ENCODE peak calls at places on chromosomes 2 and 18, in five cellular contexts. P is fibroblast of mammary gland, T is lower lobe of right lung, F is thyroid gland, H is RWPE1. R is an unnamed sample.

GRCh38 chr2:172806426-172807008 is 70.9 kb downstream of the RAPGEF4 start:
- DNase-seq in H (peak), T (no peak), F (no peak), P (peak), R (peak)

GRCh38 chr2:36359006-36359580 is 3.5 kb downstream of the CRIM1 start:
- DNase-seq in P (peak), F (no peak), H (no peak), T (no peak), R (no peak)

GRCh38 chr2:128310761-128311160 is 7.9 kb downstream of the HS6ST1 start:
- DNase-seq in H (no peak), P (no peak), T (peak), F (no peak), R (no peak)

GRCh38 chr2:135096665-135097446 is 44.8 kb downstream of the RAB3GAP1 start:
- DNase-seq in H (no peak), T (no peak), F (no peak), P (no peak), R (no peak)

GRCh38 chr2:171702781-171703556 is 15.7 kb downstream of the DYNC1I2 start:
- DNase-seq in F (no peak), T (no peak), P (peak), H (no peak), R (no peak)

GRCh38 chr2:63399171-63399570 is 189.1 kb downstream of the WDPCP start:
- DNase-seq in P (no peak), T (no peak), H (no peak), F (no peak), R (no peak)

GRCh38 chr2:48540237-48540935 is 10.4 kb downstream of the STON1 start:
- DNase-seq in F (no peak), P (no peak), H (no peak), T (no peak), R (no peak)

GRCh38 chr2:221943078-221943810 is 355.6 kb downstream of the PAX3 start:
- DNase-seq in T (no peak), H (peak), F (peak), P (peak), R (no peak)

GRCh38 chr2:240989451-240990265 is 8.8 kb upstream of the SNED1 start:
- DNase-seq in H (no peak), P (peak), F (no peak), T (peak), R (peak)

GRCh38 chr2:11073251-11073650 is 82.0 kb upstream of the SLC66A3 start:
- DNase-seq in T (no peak), F (peak), H (no peak), P (peak), R (peak)

GRCh38 chr2:157363612-157364101 is 38.0 kb upstream of the ERMN start:
- DNase-seq in H (no peak), T (no peak), F (no peak), P (peak), R (no peak)

GRCh38 chr18:45370190-45371010 is 244.9 kb upstream of the SLC14A2 start:
- DNase-seq in P (peak), H (no peak), T (no peak), F (no peak), R (no peak)

GRCh38 chr2:157221394-157221988 is 36.0 kb upstream of the GALNT5 start:
- DNase-seq in P (peak), H (no peak), T (no peak), F (no peak), R (no peak)

GRCh38 chr2:45814528-45814927 is 163.1 kb downstream of the PRKCE start:
- DNase-seq in P (peak), F (no peak), H (no peak), T (no peak), R (no peak)

GRCh38 chr18:78969574-78970315 is 9.9 kb upstream of the SALL3 start:
- DNase-seq in T (no peak), P (no peak), H (no peak), F (no peak), R (no peak)

GRCh38 chr2:201786471-201786870 is 5.7 kb upstream of the ALS2 start:
- DNase-seq in H (no peak), T (no peak), P (no peak), F (no peak), R (no peak)

GRCh38 chr2:1010373-1011017 is 59.8 kb downstream of the SNTG2 start:
- DNase-seq in F (peak), P (no peak), T (no peak), H (no peak), R (peak)

GRCh38 chr2:98444436-98445166 is at the start of gene INPP4A:
- DNase-seq in T (peak), F (peak), P (peak), H (peak), R (peak)

GRCh38 chr2:15649556-15650255 is 58.0 kb downstream of the DDX1 start:
- DNase-seq in H (no peak), F (peak), P (no peak), T (no peak), R (no peak)

GRCh38 chr2:143399679-143400078 is 270.5 kb downstream of the ARHGAP15 start:
- DNase-seq in H (peak), T (no peak), P (peak), F (no peak), R (no peak)

GRCh38 chr2:112147796-112148195 is 9.6 kb downstream of the FBLN7 start:
- DNase-seq in H (no peak), F (no peak), P (peak), T (no peak), R (no peak)

GRCh38 chr18:63730788-63731187 is 28.0 kb downstream of the SERPINB11 start:
- DNase-seq in P (no peak), H (peak), F (peak), T (no peak), R (no peak)

GRCh38 chr2:126643972-126644371 is 12.0 kb upstream of the GYPC start:
- DNase-seq in P (no peak), F (no peak), H (no peak), T (no peak), R (no peak)

GRCh38 chr2:25401307-25402021 is 59.7 kb upstream of the DNMT3A start:
- DNase-seq in H (no peak), P (no peak), F (no peak), T (no peak), R (no peak)

GRCh38 chr2:55985406-55985805 is 61.8 kb upstream of the EFEMP1 start:
- DNase-seq in T (no peak), F (no peak), P (no peak), H (no peak), R (no peak)

GRCh38 chr2:27690052-27690451 is 26.4 kb downstream of the SLC4A1AP start:
- DNase-seq in P (no peak), T (no peak), H (no peak), F (no peak), R (no peak)

GRCh38 chr18:9736942-9737813 is 29.1 kb downstream of the RAB31 start:
- DNase-seq in P (peak), F (no peak), H (no peak), T (no peak), R (peak)

GRCh38 chr2:40260437-40260836 is 191.5 kb downstream of the SLC8A1 start:
- DNase-seq in H (no peak), F (no peak), T (no peak), P (peak), R (no peak)

GRCh38 chr2:174840436-174840835 is 76.2 kb upstream of the CHRNA1 start:
- DNase-seq in H (no peak), F (no peak), T (no peak), P (peak), R (no peak)

GRCh38 chr2:28654981-28655322 is 96.7 kb upstream of the PPP1CB start:
- DNase-seq in H (no peak), P (no peak), T (no peak), F (no peak), R (no peak)

GRCh38 chr2:26459991-26460612 is 17.8 kb downstream of the OTOF start:
- DNase-seq in P (no peak), F (no peak), T (peak), H (no peak), R (no peak)
- TF ChIP-seq CTCF in P (no peak), F (no peak), T (no peak), H (no peak), R (no peak)

DNA sequence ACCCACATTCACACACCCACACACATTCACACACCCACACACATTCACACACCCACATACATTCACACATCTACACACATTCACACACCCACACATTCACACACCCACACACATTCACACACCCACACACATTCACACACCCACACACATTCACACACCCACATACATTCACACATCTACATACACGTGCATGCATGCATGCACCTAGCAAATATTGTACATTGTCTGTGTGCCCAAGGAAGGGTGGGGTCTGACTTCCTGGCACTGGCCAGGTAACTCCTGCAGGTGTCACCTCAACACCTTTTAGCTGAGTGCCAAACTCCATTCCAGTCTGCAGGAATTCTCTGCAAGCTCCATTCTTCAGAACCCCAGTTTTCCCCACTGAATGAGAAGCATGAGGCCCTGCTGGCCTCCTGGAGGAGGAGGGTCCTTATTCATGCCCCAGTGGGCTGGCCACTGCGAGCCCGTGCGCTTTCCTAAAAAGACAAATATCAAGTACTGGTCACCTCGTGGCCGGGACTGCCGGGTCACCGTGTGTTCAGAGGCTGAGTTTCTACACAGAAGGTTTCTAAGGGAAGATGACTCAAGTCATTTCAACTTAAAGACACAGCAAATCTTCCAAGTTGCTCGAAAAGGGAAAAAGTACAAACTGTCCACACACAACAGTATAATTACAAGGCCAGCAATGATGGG is 131.5 kb downstream of the HDAC4 start:
- DNase-seq in F (peak), P (no peak), T (no peak), H (no peak), R (no peak)
- TF ChIP-seq CTCF in F (no peak), P (no peak), T (no peak), H (no peak), R (no peak)

GRCh38 chr2:53315170-53315569 is 452.4 kb upstream of the CHAC2 start:
- DNase-seq in P (no peak), T (no peak), H (no peak), F (no peak), R (no peak)

GRCh38 chr2:53312721-53313120 is 454.9 kb upstream of the CHAC2 start:
- DNase-seq in F (no peak), P (no peak), T (no peak), H (no peak), R (no peak)

GRCh38 chr2:53312181-53312580 is 455.4 kb upstream of the CHAC2 start:
- DNase-seq in F (no peak), T (no peak), H (no peak), P (no peak), R (no peak)

GRCh38 chr2:53314718-53315117 is 452.9 kb upstream of the CHAC2 start:
- DNase-seq in F (no peak), P (no peak), H (no peak), T (no peak), R (no peak)

GRCh38 chr2:53317863-53318262 is 449.7 kb upstream of the CHAC2 start:
- DNase-seq in T (no peak), F (no peak), P (peak), H (peak), R (no peak)
- TF ChIP-seq CTCF in T (no peak), F (no peak), P (no peak), H (no peak), R (no peak)

DNA sequence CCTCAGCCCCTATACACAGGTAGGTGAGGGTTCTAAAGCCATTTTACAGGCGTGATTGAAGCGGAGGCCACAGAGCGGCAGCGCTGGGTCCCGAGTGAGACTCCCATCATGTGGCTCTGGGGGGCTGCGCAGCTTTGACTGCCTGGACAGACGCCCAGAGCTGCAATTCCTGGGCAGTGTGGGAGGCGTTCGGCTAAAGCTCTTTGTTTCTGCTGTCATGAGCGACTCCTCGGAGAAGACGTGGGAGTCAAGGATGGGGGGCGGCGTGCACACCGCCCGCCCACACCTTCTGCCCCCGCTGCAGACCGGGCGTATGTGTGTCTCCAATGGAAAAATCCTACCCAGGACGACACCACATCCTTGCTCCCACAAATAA is 867 bp upstream of the LBH start:
- DNase-seq in T (no peak), H (no peak), P (no peak), F (peak), R (peak)
- TF ChIP-seq CTCF in T (no peak), H (no peak), P (no peak), F (no peak), R (no peak)

GRCh38 chr2:20657522-20658235 is 6.8 kb upstream of the HS1BP3 start:
- DNase-seq in P (no peak), F (no peak), T (peak), H (no peak), R (no peak)

GRCh38 chr2:20661028-20661980 is 5.6 kb upstream of the GDF7 start:
- DNase-seq in F (peak), T (peak), P (peak), H (peak), R (peak)

GRCh38 chr2:20663196-20664070 is 3.5 kb upstream of the GDF7 start:
- DNase-seq in H (no peak), T (peak), F (no peak), P (no peak), R (no peak)

GRCh38 chr2:20661981-20662937 is 4.7 kb upstream of the GDF7 start:
- DNase-seq in P (no peak), H (no peak), F (no peak), T (peak), R (no peak)

DNA sequence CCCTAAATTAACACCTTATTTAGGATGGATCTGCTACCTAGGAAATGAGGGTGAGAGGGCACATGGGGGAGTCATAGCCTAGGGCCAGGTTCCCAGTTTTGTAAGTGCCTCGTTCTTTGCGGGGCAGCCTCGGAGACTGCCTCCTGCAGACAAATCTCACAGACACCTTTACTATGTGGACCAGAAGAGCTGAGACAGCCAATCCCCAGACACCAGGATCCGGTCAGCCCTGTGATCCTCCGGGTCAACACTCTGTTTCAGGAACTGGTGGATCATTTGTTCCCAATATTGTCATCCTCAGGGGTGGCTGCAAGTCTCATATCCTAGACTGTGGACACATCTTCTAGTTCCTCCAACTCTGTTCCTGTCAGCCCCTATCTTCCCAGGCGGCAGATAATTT is 6.4 kb upstream of the GDF7 start:
- DNase-seq in F (no peak), P (no peak), H (no peak), T (peak), R (no peak)
- TF ChIP-seq CTCF in F (no peak), P (no peak), H (no peak), T (no peak), R (no peak)

GRCh38 chr2:231429916-231430315 is 34.4 kb downstream of the NCL start:
- DNase-seq in F (no peak), H (no peak), P (no peak), T (no peak), R (no peak)
- TF ChIP-seq CTCF in F (no peak), H (no peak), P (no peak), T (no peak), R (no peak)

GRCh38 chr2:150097891-150098595 is 389.4 kb downstream of the RND3 start:
- DNase-seq in T (no peak), H (no peak), P (peak), F (no peak), R (no peak)
- TF ChIP-seq CTCF in T (no peak), H (no peak), P (peak), F (no peak), R (no peak)

R was measured in nephron progenitor cell.